ENCODE peak calls at places on chromosomes 5 and 9, in four cellular contexts. One of them, this sample, is unnamed.

GRCh38 chr9:69497816-69498215 is 172.8 kb downstream of the ENTREP1 start:
- DNase-seq in HepG2: no peak
- DNase-seq in GM12878: no peak
- DNase-seq in K562: no peak
- DNase-seq in this sample: no peak

GRCh38 chr5:94181940-94182339 is 436.5 kb downstream of the KIAA0825 start:
- DNase-seq in HepG2: peak
- DNase-seq in GM12878: no peak
- DNase-seq in K562: no peak
- DNase-seq in this sample: no peak

GRCh38 chr9:127970401-127971313 is 10.1 kb downstream of the EEIG1 start:
- DNase-seq in HepG2: no peak
- DNase-seq in GM12878: peak
- DNase-seq in K562: no peak
- DNase-seq in this sample: no peak

GRCh38 chr5:57316798-57317327 is 143.0 kb downstream of the GPBP1 start:
- DNase-seq in HepG2: no peak
- DNase-seq in GM12878: no peak
- DNase-seq in K562: no peak
- DNase-seq in this sample: no peak

GRCh38 chr9:87676976-87677775 is 48.7 kb upstream of the CTSL start:
- DNase-seq in HepG2: no peak
- DNase-seq in GM12878: no peak
- DNase-seq in K562: no peak
- DNase-seq in this sample: no peak

GRCh38 chr5:39547548-39548154 is 122.9 kb upstream of the DAB2 start:
- DNase-seq in HepG2: peak
- DNase-seq in GM12878: no peak
- DNase-seq in K562: peak
- DNase-seq in this sample: no peak

GRCh38 chr5:81006955-81007636 is 46.9 kb downstream of the RASGRF2 start:
- DNase-seq in HepG2: no peak
- DNase-seq in GM12878: no peak
- DNase-seq in K562: no peak
- DNase-seq in this sample: no peak

GRCh38 chr9:36993933-36994764 is 39.9 kb downstream of the PAX5 start:
- DNase-seq in HepG2: no peak
- DNase-seq in GM12878: peak
- DNase-seq in K562: no peak
- DNase-seq in this sample: no peak

GRCh38 chr5:74595143-74595915 is 45.2 kb downstream of the ENC1 start:
- DNase-seq in HepG2: peak
- DNase-seq in GM12878: no peak
- DNase-seq in K562: peak
- DNase-seq in this sample: peak

GRCh38 chr5:84274585-84275468 is 109.9 kb downstream of the EDIL3 start:
- DNase-seq in HepG2: peak
- DNase-seq in GM12878: no peak
- DNase-seq in K562: no peak
- DNase-seq in this sample: peak

GRCh38 chr9:96382175-96382574 is 1.3 kb downstream of the SLC35D2 start:
- DNase-seq in HepG2: peak
- DNase-seq in GM12878: no peak
- DNase-seq in K562: no peak
- DNase-seq in this sample: no peak

GRCh38 chr5:40914835-40915234 is 5.5 kb downstream of the C7 start:
- DNase-seq in HepG2: no peak
- DNase-seq in GM12878: no peak
- DNase-seq in K562: no peak
- DNase-seq in this sample: no peak

GRCh38 chr5:1918488-1919208 is 35.9 kb upstream of the IRX4 start:
- DNase-seq in HepG2: no peak
- DNase-seq in GM12878: no peak
- DNase-seq in K562: no peak
- DNase-seq in this sample: no peak

GRCh38 chr5:103259705-103260355 is 1.3 kb downstream of the MACIR start:
- DNase-seq in HepG2: peak
- DNase-seq in GM12878: no peak
- DNase-seq in K562: peak
- DNase-seq in this sample: peak

GRCh38 chr9:87793292-87793691 is 67.4 kb downstream of the CTSL start:
- DNase-seq in HepG2: peak
- DNase-seq in GM12878: no peak
- DNase-seq in K562: peak
- DNase-seq in this sample: no peak

GRCh38 chr5:67004730-67005350 is 191.8 kb downstream of the CD180 start:
- DNase-seq in HepG2: no peak
- DNase-seq in GM12878: no peak
- DNase-seq in K562: no peak
- DNase-seq in this sample: no peak

GRCh38 chr9:74497750-74498615 is 848 bp downstream of the RORB start:
- DNase-seq in HepG2: no peak
- DNase-seq in GM12878: no peak
- DNase-seq in K562: no peak
- DNase-seq in this sample: peak

GRCh38 chr9:136499935-136500910 is 17.4 kb upstream of the SEC16A start:
- DNase-seq in HepG2: no peak
- DNase-seq in GM12878: no peak
- DNase-seq in K562: no peak
- DNase-seq in this sample: no peak

GRCh38 chr9:109806506-109807115 is 26.6 kb downstream of the PALM2AKAP2 start:
- DNase-seq in HepG2: no peak
- DNase-seq in GM12878: no peak
- DNase-seq in K562: no peak
- DNase-seq in this sample: no peak

GRCh38 chr9:116027096-116027495 is 126.5 kb upstream of the PAPPA start:
- DNase-seq in HepG2: no peak
- DNase-seq in GM12878: no peak
- DNase-seq in K562: no peak
- DNase-seq in this sample: no peak

GRCh38 chr5:17374973-17375844 is 122.8 kb upstream of the TAF11L2 start:
- DNase-seq in HepG2: peak
- DNase-seq in GM12878: no peak
- DNase-seq in K562: no peak
- DNase-seq in this sample: peak

GRCh38 chr9:113579270-113580040 is 115.9 kb downstream of the RGS3 start:
- DNase-seq in HepG2: no peak
- DNase-seq in GM12878: no peak
- DNase-seq in K562: no peak
- DNase-seq in this sample: no peak

GRCh38 chr5:69415584-69415958 is 655 bp downstream of the MARVELD2 start:
- DNase-seq in HepG2: peak
- DNase-seq in GM12878: no peak
- DNase-seq in K562: no peak
- DNase-seq in this sample: no peak

GRCh38 chr9:117745598-117745997 is 41.4 kb downstream of the TLR4 start:
- DNase-seq in HepG2: no peak
- DNase-seq in GM12878: no peak
- DNase-seq in K562: no peak
- DNase-seq in this sample: no peak
- TF ChIP-seq BRCA1 in HepG2: no peak
- TF ChIP-seq BRCA1 in GM12878: no peak
- TF ChIP-seq BRCA1 in K562: no peak
- TF ChIP-seq BRCA1 in this sample: no peak

DNA sequence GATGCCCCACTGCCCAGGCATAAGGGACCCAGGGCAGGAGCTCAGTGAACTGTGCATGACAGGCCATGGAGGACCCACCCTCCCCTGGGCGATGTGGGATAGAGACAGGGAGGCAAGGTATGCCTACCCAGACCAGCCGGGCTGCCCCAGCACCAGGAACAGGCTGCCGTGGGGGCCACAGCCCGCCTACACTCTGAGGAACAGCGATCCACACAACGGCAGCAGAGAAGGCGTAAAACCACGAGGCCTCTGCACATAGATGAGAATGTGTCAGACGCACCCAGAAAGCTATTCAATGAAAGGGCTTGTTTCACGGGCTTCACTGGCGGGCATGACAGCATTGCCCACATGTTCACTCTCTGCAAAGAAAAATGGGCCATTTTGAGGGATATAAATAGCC is 49.5 kb downstream of the SEMA4D start:
- DNase-seq in HepG2: no peak
- DNase-seq in GM12878: no peak
- DNase-seq in K562: no peak
- DNase-seq in this sample: no peak
- TF ChIP-seq YY1 in HepG2: no peak
- TF ChIP-seq YY1 in GM12878: no peak
- TF ChIP-seq YY1 in K562: no peak
- TF ChIP-seq YY1 in this sample: no peak

GRCh38 chr5:132539716-132540115 is 3.6 kb downstream of the IL5 start:
- DNase-seq in HepG2: peak
- DNase-seq in GM12878: no peak
- DNase-seq in K562: peak
- DNase-seq in this sample: no peak

GRCh38 chr5:132546108-132546507 is 2.8 kb upstream of the IL5 start:
- DNase-seq in HepG2: no peak
- DNase-seq in GM12878: no peak
- DNase-seq in K562: no peak
- DNase-seq in this sample: no peak

GRCh38 chr5:132543472-132544201 is at the start of gene IL5:
- DNase-seq in HepG2: no peak
- DNase-seq in GM12878: no peak
- DNase-seq in K562: no peak
- DNase-seq in this sample: no peak

GRCh38 chr5:132540149-132540548 is 3.2 kb downstream of the IL5 start:
- DNase-seq in HepG2: no peak
- DNase-seq in GM12878: no peak
- DNase-seq in K562: no peak
- DNase-seq in this sample: no peak

DNA sequence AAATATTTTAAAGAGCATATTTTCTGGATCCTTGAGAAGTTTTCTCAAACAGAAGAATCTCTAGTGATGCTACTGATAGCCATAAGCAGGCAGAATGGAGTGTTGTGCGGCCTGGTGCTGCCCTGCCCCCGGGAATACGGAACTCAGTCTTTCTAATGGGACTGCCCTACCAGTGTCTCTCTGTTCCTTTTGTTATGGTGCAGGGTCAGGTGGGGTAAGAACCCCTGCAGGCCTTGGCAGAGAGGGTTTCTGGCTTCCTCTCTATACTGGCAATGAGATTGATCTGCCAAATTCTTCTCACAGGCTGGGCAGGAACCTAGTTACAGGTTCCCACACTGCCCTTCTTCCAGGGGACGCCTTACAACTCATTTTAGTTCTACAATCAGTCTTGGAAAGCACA is 2.6 kb downstream of the IL5 start:
- DNase-seq in HepG2: no peak
- DNase-seq in GM12878: no peak
- DNase-seq in K562: no peak
- DNase-seq in this sample: no peak
- TF ChIP-seq BRCA1 in HepG2: no peak
- TF ChIP-seq BRCA1 in GM12878: no peak
- TF ChIP-seq BRCA1 in K562: no peak
- TF ChIP-seq BRCA1 in this sample: no peak

GRCh38 chr5:115575167-115576070 is 26.9 kb downstream of the TICAM2 start:
- DNase-seq in HepG2: peak
- DNase-seq in GM12878: no peak
- DNase-seq in K562: no peak
- DNase-seq in this sample: no peak
- TF ChIP-seq YY1 in HepG2: no peak
- TF ChIP-seq YY1 in GM12878: no peak
- TF ChIP-seq YY1 in K562: no peak
- TF ChIP-seq YY1 in this sample: no peak

GRCh38 chr5:52727568-52727967 is 60.1 kb upstream of the ITGA1 start:
- DNase-seq in HepG2: no peak
- DNase-seq in GM12878: no peak
- DNase-seq in K562: no peak
- DNase-seq in this sample: no peak
- TF ChIP-seq BRCA1 in HepG2: no peak
- TF ChIP-seq BRCA1 in GM12878: no peak
- TF ChIP-seq BRCA1 in K562: no peak
- TF ChIP-seq BRCA1 in this sample: no peak

GRCh38 chr5:73444499-73445432 is 3.8 kb downstream of the FOXD1 start:
- DNase-seq in HepG2: no peak
- DNase-seq in GM12878: no peak
- DNase-seq in K562: no peak
- DNase-seq in this sample: no peak
- TF ChIP-seq YY1 in HepG2: no peak
- TF ChIP-seq YY1 in GM12878: no peak
- TF ChIP-seq YY1 in K562: no peak
- TF ChIP-seq YY1 in this sample: no peak

This sample was measured in H1.